ENCODE peak calls at places on chromosome 12, in six cellular contexts. N is cardiac muscle cell, W is skeletal muscle cell, L is NCI-H1105 treated with DMSO at 0.1 percent for 48 hours, E is NCI-H526 treated with DMSO at 0.1 percent for 48 hours, D is fibroblast of pulmonary artery. Q is an unnamed sample.

GRCh38 chr12:15963271-15963670 is 52.1 kb downstream of the DERA start:
- DNase-seq in N (no peak), W (no peak), L (no peak), E (no peak), D (peak; percentile 33), Q (no peak)

GRCh38 chr12:47377414-47378221 is 297.9 kb upstream of the AMIGO2 start:
- DNase-seq in N (peak; percentile 100), W (peak; percentile 99), L (no peak), E (no peak), D (peak; percentile 100), Q (no peak)

GRCh38 chr12:22283006-22283506 is 51.5 kb downstream of the ST8SIA1 start:
- DNase-seq in N (peak; percentile 89), W (peak; percentile 72), L (no peak), E (no peak), D (peak; percentile 92), Q (no peak)

GRCh38 chr12:74111688-74112360 is 425.8 kb upstream of the ATXN7L3B start:
- DNase-seq in N (no peak), W (no peak), L (peak; percentile 53), E (peak; percentile 43), D (peak; percentile 4), Q (no peak)

GRCh38 chr12:4908694-4909396 is 860 bp upstream of the KCNA1 start:
- DNase-seq in N (no peak), W (no peak), L (peak; percentile 77), E (no peak), D (no peak), Q (peak; percentile 53)

GRCh38 chr12:55996201-55996714 is 818 bp upstream of the SUOX start:
- DNase-seq in N (peak; percentile 79), W (no peak), L (peak; percentile 47), E (peak; percentile 32), D (peak; percentile 79), Q (peak; percentile 73)

GRCh38 chr12:91853350-91854127 is 292.1 kb downstream of the BTG1 start:
- DNase-seq in N (no peak), W (no peak), L (no peak), E (no peak), D (no peak), Q (no peak)

GRCh38 chr12:95446511-95446910 is 27.4 kb upstream of the METAP2 start:
- DNase-seq in N (peak; percentile 62), W (no peak), L (no peak), E (no peak), D (peak; percentile 16), Q (no peak)

GRCh38 chr12:53102883-53103807 is at the start of gene SOAT2:
- DNase-seq in N (no peak), W (no peak), L (no peak), E (no peak), D (no peak), Q (no peak)

GRCh38 chr12:3014641-3015040 is 55.4 kb downstream of the TEAD4 start:
- DNase-seq in N (no peak), W (no peak), L (no peak), E (no peak), D (no peak), Q (no peak)

GRCh38 chr12:69929125-69929524 is 104.1 kb downstream of the MYRFL start:
- DNase-seq in N (peak; percentile 48), W (no peak), L (no peak), E (no peak), D (peak; percentile 18), Q (no peak)

GRCh38 chr12:24773996-24774395 is 174.9 kb downstream of the BCAT1 start:
- DNase-seq in N (no peak), W (no peak), L (no peak), E (no peak), D (no peak), Q (no peak)

GRCh38 chr12:26845984-26846383 is 13.0 kb upstream of the ITPR2 start:
- DNase-seq in N (peak; percentile 98), W (no peak), L (no peak), E (no peak), D (peak; percentile 98), Q (no peak)

GRCh38 chr12:122140467-122141257 is 33.4 kb downstream of the IL31 start:
- DNase-seq in N (no peak), W (no peak), L (no peak), E (no peak), D (no peak), Q (no peak)

GRCh38 chr12:24795699-24796385 is 153.1 kb downstream of the BCAT1 start:
- DNase-seq in N (no peak), W (no peak), L (no peak), E (no peak), D (no peak), Q (no peak)

GRCh38 chr12:75747572-75747995 is 236.2 kb upstream of the KRR1 start:
- DNase-seq in N (peak; percentile 58), W (no peak), L (no peak), E (no peak), D (peak; percentile 65), Q (no peak)

GRCh38 chr12:124115976-124116690 is 143.1 kb downstream of the ZNF664 start:
- DNase-seq in N (no peak), W (no peak), L (no peak), E (no peak), D (no peak), Q (no peak)

GRCh38 chr12:6903712-6904111 is 910 bp upstream of the LRRC23 start:
- DNase-seq in N (no peak), W (no peak), L (no peak), E (no peak), D (no peak), Q (no peak)

GRCh38 chr12:115885040-115885439 is 392.5 kb downstream of the MED13L start:
- DNase-seq in N (no peak), W (no peak), L (peak; percentile 96), E (peak; percentile 11), D (no peak), Q (peak; percentile 90)

GRCh38 chr12:26701604-26702215 is 131.3 kb downstream of the ITPR2 start:
- DNase-seq in N (peak; percentile 69), W (no peak), L (peak; percentile 74), E (peak; percentile 79), D (peak; percentile 76), Q (peak; percentile 47)

Q was measured in NCI-H748 treated with DMSO at 0.1 percent for 48 hours.